ENCODE peak calls at places on chromosomes 3 and 15, in nine cellular contexts. Q is H9, V is aorta, U is testis, H is cardiac muscle cell, C is adrenal gland, G is NT2/D1, W is K562, X is A549. Z is an unnamed sample. For H3K9me3, the result is how much of the 10 kb centered on the place peaks cover.

GRCh38 chr3:24740367-24740766 is 245.7 kb upstream of the THRB start:
- DNase-seq in Q (no peak), V (no peak), U (no peak), H (no peak), C (no peak), G (no peak), W (no peak), X (no peak), Z (no peak)

GRCh38 chr3:15097889-15098288 is 1.1 kb downstream of the RBSN start:
- DNase-seq in Q (no peak), V (no peak), U (no peak), H (no peak), C (no peak), G (no peak), W (peak), X (no peak), Z (no peak)

GRCh38 chr3:60716573-60716972 is 534.7 kb downstream of the FHIT start:
- DNase-seq in Q (no peak), V (no peak), U (no peak), H (no peak), C (no peak), G (no peak), W (no peak), X (no peak), Z (no peak)

GRCh38 chr3:176430244-176430893 is 766.9 kb downstream of the TBL1XR1 start:
- DNase-seq in Q (no peak), V (no peak), U (peak), H (peak), C (peak), G (peak), W (peak), X (peak), Z (no peak)

GRCh38 chr3:22170370-22170769 is 419.4 kb upstream of the ZNF385D start:
- DNase-seq in Q (no peak), V (no peak), U (no peak), H (no peak), C (no peak), G (no peak), W (no peak), X (no peak), Z (no peak)

GRCh38 chr3:133531981-133532380 is 41.5 kb upstream of the CDV3 start:
- DNase-seq in Q (no peak), V (no peak), U (no peak), H (peak), C (no peak), G (no peak), W (no peak), X (no peak), Z (no peak)

GRCh38 chr3:40970067-40970466 is 229.2 kb upstream of the CTNNB1 start:
- DNase-seq in Q (no peak), V (no peak), U (no peak), H (no peak), C (no peak), G (no peak), W (no peak), X (no peak), Z (no peak)

GRCh38 chr15:35986072-35986666 is 440.2 kb upstream of the DPH6 start:
- DNase-seq in Q (no peak), V (peak), U (no peak), H (peak), C (peak), G (no peak), W (no peak), X (no peak), Z (peak)

GRCh38 chr3:106299300-106300098 is 430.7 kb upstream of the CBLB start:
- DNase-seq in Q (no peak), V (no peak), U (no peak), H (peak), C (no peak), G (no peak), W (no peak), X (peak), Z (no peak)

GRCh38 chr3:132595036-132595435 is 2.0 kb upstream of the ACKR4 start:
- DNase-seq in Q (peak), V (no peak), U (no peak), H (peak), C (no peak), G (no peak), W (no peak), X (no peak), Z (no peak)

GRCh38 chr3:170999737-171000242 is 26.7 kb downstream of the SLC2A2 start:
- DNase-seq in Q (no peak), V (no peak), U (no peak), H (peak), C (peak), G (no peak), W (peak), X (peak), Z (no peak)

GRCh38 chr3:127159547-127159946 is 33.4 kb upstream of the PRR23E start:
- DNase-seq in Q (no peak), V (no peak), U (no peak), H (no peak), C (no peak), G (no peak), W (no peak), X (no peak), Z (no peak)

GRCh38 chr3:42123012-42123581 is 31.9 kb downstream of the TRAK1 start:
- DNase-seq in Q (no peak), V (no peak), U (no peak), H (peak), C (no peak), G (no peak), W (no peak), X (no peak), Z (peak)

GRCh38 chr15:35722506-35722905 is 176.5 kb upstream of the DPH6 start:
- DNase-seq in Q (no peak), V (no peak), U (no peak), H (no peak), C (no peak), G (no peak), W (no peak), X (no peak), Z (no peak)

GRCh38 chr3:186826316-186826977 is 16.1 kb upstream of the ADIPOQ start:
- DNase-seq in Q (no peak), V (no peak), U (no peak), H (no peak), C (no peak), G (no peak), W (no peak), X (no peak), Z (no peak)

GRCh38 chr3:132029182-132029902 is 5.5 kb downstream of the CPNE4 start:
- DNase-seq in Q (peak), V (peak), U (peak), H (peak), C (peak), G (peak), W (peak), X (peak), Z (peak)

GRCh38 chr3:73674280-73674679 is 49.5 kb upstream of the PDZRN3 start:
- DNase-seq in Q (no peak), V (no peak), U (no peak), H (peak), C (peak), G (no peak), W (no peak), X (no peak), Z (no peak)

GRCh38 chr3:105362021-105362665 is 4.6 kb upstream of the ALCAM start:
- DNase-seq in Q (no peak), V (no peak), U (no peak), H (peak), C (no peak), G (no peak), W (no peak), X (no peak), Z (no peak)

GRCh38 chr3:181616088-181617070 is 95.3 kb upstream of the SOX2 start:
- DNase-seq in Q (no peak), V (no peak), U (no peak), H (no peak), C (no peak), G (no peak), W (no peak), X (no peak), Z (no peak)

GRCh38 chr3:189584609-189585008 is 46.6 kb upstream of the TP63 start:
- DNase-seq in Q (no peak), V (no peak), U (no peak), H (no peak), C (no peak), G (no peak), W (no peak), X (no peak), Z (no peak)

GRCh38 chr15:42194502-42194901 is 13.6 kb downstream of the VPS39 start:
- DNase-seq in Q (no peak), V (no peak), U (no peak), H (peak), C (peak), G (no peak), W (peak), X (peak), Z (no peak)

GRCh38 chr3:107911337-107912000 is 179.4 kb downstream of the CD47 start:
- DNase-seq in Q (no peak), V (no peak), U (no peak), H (no peak), C (no peak), G (no peak), W (no peak), X (no peak), Z (no peak)

GRCh38 chr3:52220380-52221026 is 4.9 kb downstream of the TLR9 start:
- DNase-seq in Q (peak), V (peak), U (peak), H (peak), C (peak), G (no peak), W (peak), X (peak), Z (peak)

GRCh38 chr15:31212286-31212685 is 110.8 kb upstream of the TRPM1 start:
- DNase-seq in Q (no peak), V (no peak), U (no peak), H (peak), C (peak), G (no peak), W (no peak), X (no peak), Z (no peak)

GRCh38 chr3:45252833-45253232 is 26.7 kb upstream of the TMEM158 start:
- DNase-seq in Q (no peak), V (no peak), U (no peak), H (no peak), C (no peak), G (no peak), W (no peak), X (no peak), Z (no peak)

DNA sequence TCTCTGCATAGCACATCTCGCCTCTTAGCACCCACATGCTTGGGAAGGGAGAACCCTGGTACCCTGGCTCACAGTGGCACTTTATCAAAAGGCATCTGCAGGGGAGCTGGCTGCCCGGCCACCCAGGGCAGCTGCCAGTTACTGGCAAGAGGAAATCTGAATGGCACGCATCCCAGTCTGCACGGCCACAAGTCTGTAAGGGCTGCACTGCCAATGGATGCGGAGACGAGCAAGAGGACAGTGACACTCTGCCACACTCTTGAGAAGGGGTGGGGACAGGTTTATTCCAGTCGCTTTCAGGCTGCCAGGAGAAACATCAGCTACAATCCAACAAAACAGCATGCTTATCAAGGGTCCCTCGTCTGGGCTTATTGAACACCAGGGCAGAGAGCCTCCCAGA is 356.0 kb downstream of the OCA2 start:
- DNase-seq in Q (no peak), V (no peak), U (peak), H (no peak), C (no peak), G (no peak), W (no peak), X (no peak), Z (peak)
- H3K9me3 ChIP-seq in Q (under half), V (under half), U (under half), H (under half), C (under half), G (under half), W (under half), X (under half), Z (under half)

DNA sequence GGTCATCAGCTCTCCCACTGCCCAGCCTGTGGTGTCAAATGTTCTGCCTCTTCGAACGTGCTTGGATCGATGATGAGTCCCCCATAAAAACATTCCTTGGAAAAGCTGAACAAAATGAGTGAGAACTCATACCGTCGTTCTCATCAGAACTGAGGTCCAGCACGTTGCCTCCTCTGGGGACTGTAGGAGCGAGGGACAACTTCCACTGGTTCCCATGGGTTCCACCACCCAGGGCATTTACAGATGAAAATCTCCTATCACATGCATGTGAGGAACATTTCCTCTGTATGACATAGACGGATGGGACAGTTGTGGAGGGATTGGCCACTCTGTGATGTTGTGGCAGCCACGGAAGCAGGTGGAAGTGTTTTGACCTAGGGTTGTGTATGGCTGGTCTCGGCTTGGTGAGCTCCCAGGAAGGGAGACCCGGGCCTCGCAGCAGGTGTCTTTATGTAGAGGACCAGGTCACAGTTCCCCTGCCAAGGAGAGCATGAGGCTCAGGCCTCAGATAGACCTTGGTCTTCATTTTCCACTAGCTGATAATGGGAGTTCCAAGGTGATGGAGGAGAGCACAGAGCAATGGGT is 113.0 kb downstream of the SNRPN start:
- DNase-seq in Q (no peak), V (no peak), U (no peak), H (no peak), C (no peak), G (no peak), W (no peak), X (no peak), Z (no peak)
- H3K9me3 ChIP-seq in Q (half or more), V (half or more), U (under half), H (under half), C (under half), G (half or more), W (under half), X (half or more), Z (half or more)

DNA sequence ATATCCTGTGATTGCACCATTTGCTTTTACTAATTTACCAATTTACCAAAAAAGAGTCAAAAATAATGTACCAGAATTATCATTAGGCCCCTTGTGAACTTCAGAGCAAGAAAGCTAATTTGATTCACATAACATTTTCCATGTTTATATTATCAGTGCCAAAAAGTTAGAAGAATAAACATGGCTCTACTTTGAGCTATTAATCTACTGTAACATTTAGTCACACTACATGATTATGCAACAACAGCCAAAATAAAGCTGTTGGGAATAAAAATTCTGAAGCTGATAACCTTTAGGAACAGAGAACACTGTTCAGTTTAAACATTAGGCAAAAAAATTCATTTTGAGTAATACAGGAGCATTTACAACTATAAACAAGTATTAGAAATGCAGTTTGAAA is 63.6 kb downstream of the PROS1 start:
- DNase-seq in Q (no peak), V (no peak), U (no peak), H (peak), C (no peak), G (no peak), W (no peak), X (no peak), Z (no peak)
- H3K9me3 ChIP-seq in Q (under half), V (under half), U (under half), H (under half), C (under half), G (under half), W (under half), X (under half), Z (under half)

GRCh38 chr15:26455828-26456227 is 317.0 kb downstream of the GABRB3 start:
- DNase-seq in Q (no peak), V (no peak), U (no peak), H (no peak), C (no peak), G (no peak), W (no peak), X (no peak), Z (no peak)

GRCh38 chr15:26449296-26449695 is 323.6 kb downstream of the GABRB3 start:
- DNase-seq in Q (peak), V (no peak), U (no peak), H (no peak), C (no peak), G (peak), W (no peak), X (peak), Z (no peak)

GRCh38 chr15:26453914-26454313 is 319.0 kb downstream of the GABRB3 start:
- DNase-seq in Q (peak), V (no peak), U (no peak), H (no peak), C (no peak), G (no peak), W (no peak), X (no peak), Z (no peak)

DNA sequence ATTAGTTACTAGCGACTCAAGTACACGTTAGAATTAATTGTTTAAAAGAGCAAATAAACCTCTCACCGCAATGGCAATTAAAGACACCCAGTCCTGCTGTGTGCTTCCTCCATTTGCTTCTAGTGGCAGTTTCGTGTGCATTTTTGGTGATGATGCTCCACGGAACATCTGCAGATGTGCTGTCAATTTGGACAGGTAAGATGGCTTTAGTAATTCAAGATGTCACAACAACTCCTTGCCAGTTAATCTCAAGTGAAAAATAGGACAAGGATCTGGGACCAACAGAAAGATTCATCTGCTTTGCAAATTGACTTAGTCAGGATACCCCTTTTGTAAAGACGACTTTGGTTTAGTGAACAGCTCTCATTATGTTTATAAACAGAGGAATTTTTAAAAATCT is 320.9 kb downstream of the GABRB3 start:
- DNase-seq in Q (no peak), V (no peak), U (no peak), H (no peak), C (no peak), G (no peak), W (no peak), X (no peak), Z (no peak)
- H3K9me3 ChIP-seq in Q (under half), V (under half), U (under half), H (under half), C (under half), G (under half), W (under half), X (under half), Z (under half)